ENCODE peak calls at places on chromosomes 1 and 21, in six cellular contexts. R is DND-41, S is GM23248, X is neuronal stem cell, J is GM23338, U is OCI-LY7. N is an unnamed sample.

GRCh38 chr1:64483711-64484454 is 14.0 kb downstream of the CACHD1 start:
- DNase-seq in J (peak), U (no peak), S (no peak), X (no peak), R (no peak), N (no peak)

GRCh38 chr1:162973381-162973795 is 95.8 kb upstream of the RGS4 start:
- DNase-seq in R (no peak), J (no peak), S (peak), U (no peak), X (no peak), N (peak)

GRCh38 chr1:232988572-232989040 is 38.2 kb downstream of the NTPCR start:
- DNase-seq in S (peak), R (no peak), X (no peak), U (no peak), J (no peak), N (peak)

GRCh38 chr1:196558424-196558823 is 49.8 kb downstream of the KCNT2 start:
- DNase-seq in J (no peak), S (peak), X (no peak), U (no peak), R (no peak), N (peak)

GRCh38 chr1:85135456-85135798 is 65.4 kb downstream of the SYDE2 start:
- DNase-seq in X (no peak), J (no peak), S (no peak), R (no peak), U (no peak), N (peak)

GRCh38 chr1:44801491-44802305 is 1.5 kb downstream of the PLK3 start:
- DNase-seq in X (no peak), S (peak), U (no peak), R (no peak), J (no peak), N (peak)

GRCh38 chr1:44390277-44390676 is 14.8 kb upstream of the RNF220 start:
- DNase-seq in S (peak), X (no peak), U (no peak), R (no peak), J (no peak), N (peak)

GRCh38 chr1:203103201-203103600 is 17.4 kb upstream of the MYOG start:
- DNase-seq in J (no peak), U (no peak), X (no peak), S (no peak), R (no peak), N (no peak)

GRCh38 chr1:7767176-7767575 is 3.9 kb upstream of the VAMP3 start:
- DNase-seq in R (no peak), S (no peak), X (no peak), U (no peak), J (no peak), N (no peak)

GRCh38 chr1:99266731-99267130 is 2.4 kb downstream of the PLPPR4 start:
- DNase-seq in R (no peak), U (no peak), X (no peak), S (peak), J (no peak), N (no peak)

GRCh38 chr1:46622341-46622740 is 5.7 kb upstream of the MOB3C start:
- DNase-seq in R (no peak), S (peak), X (no peak), U (peak), J (peak), N (peak)

GRCh38 chr21:37659874-37660273 is 256.4 kb downstream of the KCNJ6 start:
- DNase-seq in R (no peak), S (no peak), U (no peak), X (no peak), J (no peak), N (no peak)

GRCh38 chr1:245172026-245172425 is 17.2 kb downstream of the KIF26B start:
- DNase-seq in U (no peak), R (no peak), X (no peak), S (peak), J (no peak), N (no peak)

GRCh38 chr1:204262506-204263239 is 48.9 kb upstream of the GOLT1A start:
- DNase-seq in X (no peak), U (no peak), S (no peak), J (no peak), R (no peak), N (no peak)
- H3K4me3 ChIP-seq in X (no peak), U (no peak), S (no peak), J (no peak), R (no peak), N (no peak)

DNA sequence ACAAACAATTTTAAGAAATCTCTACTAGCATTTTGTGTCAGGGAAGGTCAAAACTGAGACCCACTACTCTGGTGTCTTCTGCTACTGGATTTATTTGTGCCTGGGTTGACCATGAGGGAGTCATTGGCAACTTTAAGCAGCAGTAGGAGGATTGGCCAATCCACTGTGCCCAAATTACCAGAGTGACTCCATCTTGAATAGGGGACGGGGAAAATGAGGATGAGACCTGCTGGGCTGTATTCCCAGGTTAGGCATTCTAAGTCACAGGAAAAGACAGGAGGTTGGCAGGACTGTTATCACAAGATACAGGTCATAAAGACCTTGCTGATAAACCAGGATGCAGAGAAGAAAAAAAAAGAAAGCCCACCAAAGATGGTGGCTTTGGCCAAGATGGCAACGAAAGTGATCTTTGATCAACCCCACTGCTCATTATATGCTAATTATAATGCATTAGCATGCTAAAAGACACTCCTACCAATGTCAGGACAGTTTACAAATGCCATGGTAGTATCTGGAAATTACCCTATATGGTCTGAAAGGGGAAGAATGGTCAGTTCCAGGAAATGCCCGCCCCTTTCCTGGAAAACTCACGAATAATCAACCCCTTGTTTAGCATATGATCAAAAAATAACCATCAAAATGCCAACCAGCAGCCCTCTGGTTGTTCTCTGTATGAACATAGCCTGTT is 200.9 kb downstream of the LTN1 start:
- DNase-seq in J (no peak), X (no peak), R (no peak), U (no peak), S (no peak), N (no peak)
- H3K27ac ChIP-seq in J (no peak), X (no peak), R (no peak), U (no peak), S (no peak), N (no peak)

DNA sequence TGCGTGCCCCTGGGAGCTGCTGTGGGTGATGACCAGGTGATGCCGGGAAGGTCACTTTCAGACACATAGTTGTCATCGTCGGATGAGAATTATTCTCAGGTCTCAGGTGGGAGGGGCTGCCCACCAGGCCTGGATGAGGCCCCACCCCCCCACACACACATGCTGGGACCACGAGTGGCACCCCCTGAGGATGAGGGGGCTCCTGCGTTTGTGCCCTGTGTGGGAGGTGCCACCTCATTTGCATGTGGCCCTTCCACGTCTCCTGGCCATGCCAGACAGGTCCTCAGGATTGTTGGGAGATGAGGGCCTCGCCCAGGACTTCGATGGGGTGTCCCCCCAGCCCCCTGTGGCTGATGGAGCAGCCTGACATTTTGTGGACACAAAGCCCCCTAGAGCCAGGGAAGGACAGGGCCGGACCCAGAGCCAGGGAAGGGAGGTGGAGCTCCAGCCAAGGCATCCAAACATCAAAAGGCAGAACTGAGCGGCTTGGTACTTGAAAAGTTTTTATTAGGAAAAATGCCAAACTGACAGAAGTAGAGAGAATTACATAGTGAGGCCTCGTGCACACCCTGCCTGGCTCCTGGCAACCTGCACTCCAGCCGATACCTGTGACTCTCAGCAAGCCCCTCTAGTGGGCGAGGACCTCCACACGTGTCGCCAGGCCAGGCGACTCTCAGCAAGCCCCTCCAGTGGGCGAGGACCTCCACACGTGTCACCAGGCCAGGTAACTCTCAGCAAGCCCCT is 55.7 kb downstream of the PRKCZ start:
- DNase-seq in X (no peak), U (no peak), J (no peak), S (no peak), R (no peak), N (no peak)
- H3K4me2 ChIP-seq in X (no peak), U (no peak), J (no peak), S (no peak), R (no peak), N (no peak)

GRCh38 chr1:228429007-228429406 is 12.3 kb upstream of the TRIM17 start:
- DNase-seq in R (no peak), U (no peak), S (no peak), J (no peak), X (no peak), N (no peak)

GRCh38 chr1:228424685-228425660 is 8.3 kb upstream of the TRIM17 start:
- DNase-seq in R (no peak), U (no peak), X (no peak), J (no peak), S (no peak), N (no peak)

GRCh38 chr1:228429698-228430097 is 13.0 kb upstream of the TRIM17 start:
- DNase-seq in S (no peak), U (no peak), R (no peak), J (no peak), X (no peak), N (no peak)

GRCh38 chr1:228423399-228424053 is 6.9 kb upstream of the TRIM17 start:
- DNase-seq in X (no peak), R (no peak), U (no peak), J (no peak), S (no peak), N (no peak)

GRCh38 chr1:228426518-228427175 is 10.0 kb upstream of the TRIM17 start:
- DNase-seq in J (no peak), U (no peak), R (no peak), X (no peak), S (no peak), N (no peak)
- H3K4me3 ChIP-seq in J (no peak), U (no peak), R (no peak), X (no peak), S (no peak), N (no peak)

DNA sequence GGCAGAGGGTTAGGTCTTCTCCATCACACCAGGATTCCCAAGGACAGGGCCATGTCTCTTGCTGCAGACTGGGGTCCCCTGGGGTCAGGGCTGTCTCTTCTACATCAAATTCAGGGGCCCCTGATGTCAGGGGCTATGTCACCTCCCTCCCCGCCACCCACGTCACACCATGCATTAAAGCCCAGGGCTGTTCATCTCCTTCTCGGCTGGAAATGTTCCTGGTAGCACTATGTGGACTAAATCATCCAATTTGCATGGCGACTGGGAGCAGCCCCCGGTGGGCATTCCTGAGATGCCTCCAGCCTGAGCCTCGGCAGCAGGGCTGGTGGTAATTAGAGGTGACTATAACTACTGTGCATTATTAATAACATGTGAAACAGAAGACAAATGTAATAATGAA is 151.7 kb upstream of the HMGB4 start:
- DNase-seq in U (no peak), J (peak), S (peak), X (peak), R (no peak), N (no peak)
- H3K27ac ChIP-seq in U (no peak), J (no peak), S (peak), X (no peak), R (no peak), N (no peak)

GRCh38 chr1:184020328-184020727 is 17.2 kb downstream of the COLGALT2 start:
- DNase-seq in J (no peak), R (no peak), S (no peak), U (no peak), X (no peak), N (no peak)
- H3K4me2 ChIP-seq in J (no peak), R (no peak), S (no peak), U (no peak), X (no peak), N (no peak)

GRCh38 chr1:48600182-48600581 is 128.2 kb upstream of the SPATA6 start:
- DNase-seq in J (no peak), S (no peak), X (no peak), U (no peak), R (no peak), N (no peak)
- H3K4me3 ChIP-seq in J (no peak), S (no peak), X (no peak), U (no peak), R (no peak), N (no peak)

DNA sequence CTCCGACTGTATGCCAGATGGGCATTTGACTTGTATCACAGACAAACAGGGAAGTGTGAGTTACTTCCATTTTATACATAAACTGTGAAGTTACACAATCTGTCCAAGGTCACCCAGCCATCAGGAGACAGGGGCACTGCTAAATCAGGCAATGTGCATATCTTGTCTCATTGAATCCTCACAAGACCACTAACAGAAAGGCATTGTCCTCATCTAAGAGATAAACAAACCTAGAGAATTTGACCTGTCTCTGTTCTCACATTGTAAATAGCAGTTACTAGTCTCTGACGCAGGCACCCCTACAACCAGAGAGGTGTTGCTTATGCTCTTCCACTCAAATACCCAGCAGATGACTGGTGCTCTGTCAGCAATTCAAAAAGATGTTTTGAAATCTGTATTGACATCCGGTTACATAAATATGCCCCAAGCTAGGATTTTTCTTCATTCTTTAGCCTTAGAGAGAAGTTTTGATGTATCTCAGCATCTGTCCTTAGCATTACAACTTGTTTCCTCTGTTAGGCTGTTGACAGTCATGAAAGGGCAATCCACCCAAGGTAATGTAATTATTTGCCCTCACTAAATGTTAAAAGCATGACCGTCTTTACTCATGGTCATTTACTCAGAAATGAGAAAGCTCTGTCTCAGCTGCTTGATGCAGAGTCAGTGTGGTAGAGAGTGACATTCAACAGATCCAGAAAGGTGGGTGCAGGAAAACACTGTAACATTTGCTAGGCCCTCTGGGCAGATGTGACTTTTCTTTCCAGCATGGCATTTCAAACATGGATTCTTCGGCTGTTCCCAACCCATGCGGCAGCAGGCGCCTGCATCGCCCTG is 51.9 kb upstream of the ZNF326 start:
- DNase-seq in U (no peak), J (no peak), R (no peak), S (peak), X (no peak), N (no peak)
- H3K27ac ChIP-seq in U (no peak), J (no peak), R (no peak), S (peak), X (no peak), N (no peak)

GRCh38 chr1:159172599-159173291 is 1.3 kb downstream of the CADM3 start:
- DNase-seq in U (no peak), R (no peak), S (no peak), X (no peak), J (peak), N (no peak)

GRCh38 chr1:159170639-159171038 is 776 bp upstream of the CADM3 start:
- DNase-seq in X (no peak), R (no peak), U (no peak), S (no peak), J (no peak), N (peak)

GRCh38 chr1:159173303-159173702 is 1.9 kb downstream of the CADM3 start:
- DNase-seq in X (no peak), U (no peak), S (no peak), J (no peak), R (no peak), N (no peak)

GRCh38 chr1:159171688-159172501 is 480 bp downstream of the CADM3 start:
- DNase-seq in J (peak), S (no peak), U (no peak), R (no peak), X (peak), N (no peak)

DNA sequence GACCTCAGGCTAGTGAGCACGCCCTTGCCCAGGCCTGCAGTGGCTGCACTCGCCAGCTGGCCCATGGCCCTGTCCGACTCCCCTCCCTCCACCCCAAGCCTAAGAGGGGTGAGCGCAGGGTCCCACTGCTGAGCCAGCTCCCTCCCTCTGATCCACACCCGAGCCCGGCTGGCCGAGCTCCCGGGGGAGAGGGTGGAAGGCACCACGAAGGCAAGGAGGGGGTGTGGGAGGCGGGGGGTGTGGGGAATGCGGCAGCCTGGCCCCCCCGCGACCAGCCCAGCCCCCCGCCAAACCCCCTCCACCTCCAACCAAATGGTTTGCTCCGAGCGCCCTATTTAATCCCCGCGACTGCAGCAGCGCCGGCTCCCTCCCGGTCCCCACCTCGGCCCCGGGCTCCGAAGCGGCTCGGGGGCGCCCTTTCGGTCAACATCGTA is at the start of gene CADM3:
- DNase-seq in U (no peak), X (peak), R (no peak), S (no peak), J (peak), N (no peak)
- H3K4me2 ChIP-seq in U (no peak), X (peak), R (no peak), S (no peak), J (peak), N (peak)

GRCh38 chr1:201647722-201648065 is 108.8 kb downstream of the NAV1 start:
- DNase-seq in U (no peak), S (no peak), R (no peak), X (no peak), J (peak), N (no peak)
- H3K4me3 ChIP-seq in U (no peak), S (peak), R (no peak), X (peak), J (peak), N (peak)

N was measured in mammary epithelial cell.